ENCODE peak calls at places on chromosomes 11 and 22, in eight cellular contexts. O is neural progenitor cell, U is gastrocnemius medialis, H is body of pancreas, Q is coronary artery, X is psoas muscle, F is astrocyte of the spinal cord, S is colonic mucosa. D is an unnamed sample.

GRCh38 chr11:21861314-21861713 is 331.6 kb upstream of the ANO5 start:
- DNase-seq in O (peak), U (no peak), H (no peak), Q (no peak), X (no peak), F (no peak), S (no peak), D (no peak)

GRCh38 chr11:13674799-13675509 is 6.5 kb downstream of the FAR1 start:
- DNase-seq in O (no peak), U (no peak), H (no peak), Q (no peak), X (no peak), F (no peak), S (no peak), D (no peak)

GRCh38 chr11:49424136-49424535 is 215.7 kb upstream of the FOLH1 start:
- DNase-seq in O (no peak), U (no peak), H (no peak), Q (no peak), X (no peak), F (no peak), S (no peak), D (no peak)

GRCh38 chr22:26681395-26681821 is 24.0 kb downstream of the MIAT start:
- DNase-seq in O (peak), U (no peak), H (no peak), Q (no peak), X (no peak), F (peak), S (no peak), D (no peak)

GRCh38 chr11:28799316-28799715 is 691.1 kb downstream of the METTL15 start:
- DNase-seq in O (no peak), U (no peak), H (no peak), Q (no peak), X (no peak), F (no peak), S (no peak), D (no peak)

GRCh38 chr22:38317995-38318715 is 922 bp upstream of the CSNK1E start:
- DNase-seq in O (peak), U (peak), H (peak), Q (peak), X (peak), F (peak), S (peak), D (no peak)

GRCh38 chr22:44201556-44202129 is 20.9 kb downstream of the PARVG start:
- DNase-seq in O (no peak), U (no peak), H (no peak), Q (no peak), X (no peak), F (no peak), S (no peak), D (no peak)

GRCh38 chr11:33936745-33937612 is 45.1 kb upstream of the LMO2 start:
- DNase-seq in O (no peak), U (peak), H (peak), Q (peak), X (peak), F (peak), S (peak), D (no peak)

GRCh38 chr11:2434506-2435255 is 9.6 kb downstream of the TRPM5 start:
- DNase-seq in O (no peak), U (no peak), H (no peak), Q (no peak), X (peak), F (no peak), S (no peak), D (no peak)

GRCh38 chr11:79396674-79397073 is 44.2 kb downstream of the TENM4 start:
- DNase-seq in O (no peak), U (no peak), H (no peak), Q (no peak), X (no peak), F (peak), S (no peak), D (no peak)

GRCh38 chr11:44133335-44133946 is 38.0 kb downstream of the EXT2 start:
- DNase-seq in O (peak), U (no peak), H (peak), Q (no peak), X (no peak), F (peak), S (no peak), D (no peak)

GRCh38 chr11:133946541-133947297 is 10.0 kb downstream of the IGSF9B start:
- DNase-seq in O (peak), U (no peak), H (no peak), Q (no peak), X (no peak), F (no peak), S (no peak), D (peak)

GRCh38 chr22:43292633-43293025 is 50.5 kb downstream of the SCUBE1 start:
- DNase-seq in O (no peak), U (no peak), H (no peak), Q (no peak), X (no peak), F (no peak), S (no peak), D (no peak)

GRCh38 chr11:132228756-132229325 is 858.4 kb downstream of the NTM start:
- DNase-seq in O (no peak), U (no peak), H (no peak), Q (no peak), X (no peak), F (peak), S (no peak), D (no peak)

GRCh38 chr11:112085822-112086421 is 634 bp downstream of the TIMM8B start:
- DNase-seq in O (no peak), U (peak), H (peak), Q (no peak), X (no peak), F (peak), S (peak), D (no peak)

GRCh38 chr22:44735518-44736428 is 16.6 kb upstream of the ARHGAP8 start:
- DNase-seq in O (peak), U (no peak), H (peak), Q (no peak), X (peak), F (peak), S (peak), D (peak)

GRCh38 chr11:15765530-15765929 is 590.8 kb downstream of the SOX6 start:
- DNase-seq in O (no peak), U (no peak), H (no peak), Q (no peak), X (no peak), F (no peak), S (no peak), D (no peak)

GRCh38 chr11:130827697-130828377 is 88.4 kb downstream of the SNX19 start:
- DNase-seq in O (peak), U (peak), H (peak), Q (peak), X (peak), F (peak), S (peak), D (no peak)

GRCh38 chr11:117395476-117395875 is 67.8 kb downstream of the CEP164 start:
- DNase-seq in O (no peak), U (no peak), H (no peak), Q (no peak), X (no peak), F (no peak), S (no peak), D (no peak)

GRCh38 chr11:83120328-83120727 is 36.6 kb upstream of the PCF11 start:
- DNase-seq in O (no peak), U (no peak), H (no peak), Q (no peak), X (no peak), F (no peak), S (no peak), D (no peak)

GRCh38 chr11:118263694-118264567 is at the start of gene MPZL2:
- DNase-seq in O (peak), U (no peak), H (peak), Q (no peak), X (no peak), F (no peak), S (peak), D (no peak)

GRCh38 chr11:133956650-133957633 is at the start of gene IGSF9B:
- DNase-seq in O (peak), U (peak), H (peak), Q (peak), X (peak), F (peak), S (peak), D (peak)

GRCh38 chr22:46690146-46690545 is 47.9 kb downstream of the CERK start:
- DNase-seq in O (no peak), U (no peak), H (no peak), Q (no peak), X (no peak), F (no peak), S (no peak), D (no peak)
- H3K4me3 ChIP-seq in O (no peak), U (no peak), H (no peak), Q (no peak), X (no peak), F (no peak), S (no peak), D (no peak)

DNA sequence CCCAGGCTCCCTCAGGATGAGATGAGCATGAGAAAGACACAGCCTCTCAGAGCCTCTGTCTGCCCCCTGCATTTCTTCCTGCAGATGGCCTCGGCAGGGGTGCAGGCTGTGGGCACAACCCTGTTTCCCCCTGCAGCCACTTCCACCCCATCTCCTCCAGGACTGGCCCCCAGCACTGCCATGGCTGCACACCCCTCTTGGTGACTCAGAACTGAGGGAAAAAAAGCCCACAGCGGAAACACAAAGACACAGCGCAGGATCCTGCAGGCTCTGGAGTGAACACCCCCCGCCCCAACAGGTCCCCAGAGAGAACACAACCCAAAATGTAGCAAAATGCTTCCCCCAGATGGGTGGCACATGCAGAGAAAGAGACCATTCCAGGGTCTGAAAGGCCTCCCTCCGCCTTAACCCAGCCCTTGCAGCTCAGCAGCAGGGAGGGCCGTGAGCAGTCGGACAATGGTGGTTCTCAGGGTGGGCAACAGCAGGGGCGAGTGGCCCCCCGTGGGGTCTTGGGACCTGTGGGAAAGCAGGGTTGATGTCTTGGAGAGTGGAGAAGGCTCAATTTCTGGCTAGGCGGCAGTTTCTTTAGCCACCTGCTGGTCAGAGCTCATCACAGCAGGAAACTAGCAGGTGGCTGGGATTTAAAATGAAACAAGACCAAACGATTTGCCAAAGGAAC is 8.0 kb downstream of the TUBGCP6 start:
- DNase-seq in O (peak), U (no peak), H (no peak), Q (no peak), X (no peak), F (peak), S (no peak), D (no peak)
- TF ChIP-seq CTCF in O (peak), U (peak), H (peak), Q (no peak), X (peak), F (peak), S (peak), D (peak)

DNA sequence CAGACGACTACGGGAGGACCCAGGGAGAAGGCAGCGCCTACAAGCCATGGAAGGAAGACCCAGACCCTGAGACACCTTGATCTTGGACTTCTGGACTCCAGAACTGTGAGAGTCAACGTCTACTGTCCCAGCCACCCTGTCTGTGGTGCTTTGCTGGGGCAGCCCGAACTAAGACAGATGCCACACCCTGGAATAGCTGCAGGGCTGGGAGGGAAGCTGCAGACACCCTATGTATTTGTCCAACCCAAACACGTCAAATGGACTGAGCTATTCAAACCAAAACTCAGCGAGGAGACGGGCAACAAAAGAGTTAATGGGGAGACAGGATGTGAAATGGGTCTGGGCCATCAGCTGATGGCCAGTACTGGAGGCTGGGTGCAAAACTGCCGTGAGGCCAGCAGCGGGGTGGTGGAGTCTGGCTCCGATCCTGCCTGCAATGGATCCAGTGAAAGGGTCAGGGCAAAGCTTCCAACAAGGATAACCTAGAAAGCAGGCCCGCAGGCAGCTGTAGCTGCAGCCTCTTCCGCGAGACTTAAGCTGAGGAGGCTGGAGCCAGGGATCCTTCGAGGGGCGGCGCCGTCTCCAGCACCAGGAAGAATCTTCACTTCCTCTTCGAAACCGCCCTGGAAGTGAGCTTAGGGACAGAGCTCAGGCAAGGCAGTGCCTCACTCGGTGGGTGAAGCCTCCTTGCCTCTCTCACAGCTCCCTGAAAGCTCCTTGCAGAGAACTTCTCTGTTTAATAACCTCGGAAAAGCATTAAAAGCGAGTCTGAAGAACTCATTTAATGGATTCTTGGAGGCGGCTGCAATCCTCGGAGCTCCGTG is 169.6 kb downstream of the CTTN start:
- DNase-seq in O (peak), U (peak), H (peak), Q (no peak), X (peak), F (peak), S (peak), D (no peak)
- H3K4me3 ChIP-seq in O (no peak), U (peak), H (no peak), Q (peak), X (peak), F (peak), S (peak), D (peak)

GRCh38 chr11:67396258-67396581 is 4.4 kb downstream of the RAD9A start:
- DNase-seq in O (no peak), U (no peak), H (no peak), Q (no peak), X (no peak), F (no peak), S (no peak), D (no peak)
- TF ChIP-seq CTCF in O (no peak), U (no peak), H (no peak), Q (no peak), X (no peak), F (no peak), S (no peak), D (no peak)

GRCh38 chr22:20079745-20080444 is at the start of gene DGCR8:
- DNase-seq in O (peak), U (peak), H (peak), Q (peak), X (peak), F (peak), S (peak), D (peak)

GRCh38 chr22:20083891-20084546 is 4.0 kb downstream of the DGCR8 start:
- DNase-seq in O (no peak), U (no peak), H (no peak), Q (no peak), X (no peak), F (no peak), S (no peak), D (no peak)

GRCh38 chr22:20080776-20081654 is 974 bp downstream of the DGCR8 start:
- DNase-seq in O (peak), U (no peak), H (peak), Q (no peak), X (no peak), F (peak), S (peak), D (no peak)

GRCh38 chr22:20083157-20083890 is 3.3 kb downstream of the DGCR8 start:
- DNase-seq in O (no peak), U (no peak), H (no peak), Q (no peak), X (no peak), F (no peak), S (no peak), D (no peak)

GRCh38 chr22:20080445-20080775 is 369 bp downstream of the DGCR8 start:
- DNase-seq in O (peak), U (peak), H (peak), Q (no peak), X (peak), F (peak), S (peak), D (peak)
- H3K4me3 ChIP-seq in O (peak), U (peak), H (peak), Q (peak), X (peak), F (peak), S (peak), D (peak)

DNA sequence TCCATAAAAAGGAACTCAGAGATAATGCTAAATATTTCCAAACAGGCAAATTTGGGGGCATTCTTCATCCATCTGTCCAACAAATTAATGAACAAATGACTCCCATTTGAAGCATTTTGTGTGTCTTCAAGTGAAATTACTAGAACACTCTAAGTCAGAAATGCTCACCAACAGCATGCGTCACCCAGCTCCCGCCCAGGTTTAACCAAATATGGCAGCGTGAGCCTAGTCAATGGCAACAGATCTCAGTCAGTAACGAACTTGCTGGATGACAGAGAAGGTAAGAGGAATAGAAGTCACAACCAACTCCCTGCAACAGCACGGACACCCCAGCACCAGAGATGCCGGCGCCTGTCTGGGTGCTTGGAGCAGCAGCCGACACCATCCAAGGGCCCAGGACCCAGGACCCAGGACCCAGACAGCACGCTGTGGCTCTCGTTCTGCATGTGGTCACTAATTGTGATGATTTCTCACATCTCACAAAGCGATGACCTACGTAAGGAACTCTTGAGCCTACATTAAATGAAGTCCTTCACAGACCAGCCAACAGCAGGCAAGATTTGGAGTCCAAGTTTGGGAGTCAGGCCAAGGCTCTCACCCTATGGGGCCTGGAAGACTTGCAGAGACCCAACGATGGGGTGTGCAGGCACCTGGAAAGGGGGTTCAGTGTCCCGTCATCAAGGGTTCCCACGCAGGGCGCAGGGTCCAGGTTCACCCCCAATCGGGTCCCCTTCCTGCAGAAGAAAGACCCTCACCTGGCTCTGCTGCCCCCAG is 556.9 kb downstream of the BRD1 start:
- DNase-seq in O (no peak), U (no peak), H (no peak), Q (peak), X (no peak), F (no peak), S (no peak), D (no peak)
- TF ChIP-seq CTCF in O (no peak), U (no peak), H (no peak), Q (no peak), X (no peak), F (no peak), S (no peak), D (no peak)

GRCh38 chr11:17639781-17640180 is 79.6 kb upstream of the MYOD1 start:
- DNase-seq in O (no peak), U (no peak), H (no peak), Q (no peak), X (no peak), F (no peak), S (no peak), D (no peak)
- H3K4me3 ChIP-seq in O (no peak), U (no peak), H (no peak), Q (no peak), X (no peak), F (no peak), S (no peak), D (no peak)

GRCh38 chr11:104254347-104254746 is 90.4 kb upstream of the PDGFD start:
- DNase-seq in O (peak), U (no peak), H (peak), Q (no peak), X (no peak), F (peak), S (peak), D (no peak)
- TF ChIP-seq CTCF in O (peak), U (no peak), H (peak), Q (no peak), X (peak), F (peak), S (peak), D (peak)

DNA sequence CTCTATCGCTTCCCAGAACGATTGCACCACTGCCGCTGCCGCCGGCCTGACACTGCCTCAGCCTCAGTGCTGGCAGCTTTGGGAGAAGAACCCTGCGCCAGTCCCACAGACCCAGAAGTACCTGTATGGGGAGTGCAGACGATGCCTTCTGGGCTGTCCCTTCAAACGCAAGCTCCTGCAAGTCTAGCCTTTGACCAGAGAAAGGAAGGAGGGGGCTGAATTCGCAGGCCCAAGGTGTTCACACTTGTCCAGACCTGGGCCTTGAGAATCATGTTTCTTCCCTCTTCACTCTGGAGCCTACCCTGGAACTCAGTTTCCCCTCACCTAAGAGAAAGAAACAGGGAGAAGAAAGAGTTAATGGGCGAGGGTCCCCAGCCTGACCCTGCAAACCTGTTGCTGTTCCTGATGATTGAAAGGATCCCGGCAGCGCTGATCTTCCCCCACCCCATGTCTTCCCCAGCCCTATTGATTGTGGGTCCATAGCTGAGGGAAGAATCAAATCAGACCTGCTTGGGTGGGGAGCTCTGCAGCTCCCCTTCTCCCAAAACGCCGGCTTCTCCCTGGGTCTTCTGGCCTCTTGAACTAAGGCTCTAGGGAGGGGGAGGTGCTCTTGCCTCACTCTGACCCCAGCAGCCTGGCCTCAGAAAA is 786 bp upstream of the MCAM start:
- DNase-seq in O (no peak), U (no peak), H (no peak), Q (no peak), X (no peak), F (no peak), S (no peak), D (no peak)
- H3K4me3 ChIP-seq in O (peak), U (peak), H (no peak), Q (peak), X (peak), F (no peak), S (no peak), D (peak)